ENCODE peak calls at places on chromosomes 3 and 15, in seven cellular contexts. F, L, Q, O, P, K and A are unnamed samples.

GRCh38 chr3:25468866-25469319 is 40.8 kb downstream of the RARB start:
- DNase-seq in F (no peak), P (no peak), K (no peak), Q (no peak), L (no peak), O (no peak), A (no peak)

GRCh38 chr3:61828158-61828874 is 266.9 kb downstream of the PTPRG start:
- DNase-seq in F (no peak), K (no peak), O (no peak), P (no peak), L (no peak), Q (no peak), A (no peak)

GRCh38 chr3:80750637-80751036 is 982.8 kb upstream of the ROBO1 start:
- DNase-seq in K (no peak), F (no peak), P (no peak), Q (no peak), L (no peak), O (no peak), A (no peak)

GRCh38 chr3:8492744-8493511 is 8.7 kb upstream of the LMCD1 start:
- DNase-seq in F (no peak), Q (no peak), K (no peak), P (no peak), O (no peak), L (no peak), A (no peak)

GRCh38 chr15:31304736-31305365 is 21.8 kb upstream of the KLF13 start:
- DNase-seq in Q (peak; percentile 3), K (no peak), O (no peak), L (peak; percentile 13), P (peak; percentile 26), F (no peak), A (peak; percentile 42)

GRCh38 chr3:5278666-5279065 is 91.2 kb downstream of the EDEM1 start:
- DNase-seq in F (no peak), Q (no peak), P (no peak), K (no peak), L (no peak), O (no peak), A (no peak)

GRCh38 chr3:52829906-52830463 is 487 bp downstream of the ITIH4 start:
- DNase-seq in O (no peak), K (no peak), L (no peak), Q (no peak), P (no peak), F (peak; percentile 77), A (no peak)

GRCh38 chr3:69433016-69433937 is 47.4 kb upstream of the FRMD4B start:
- DNase-seq in Q (no peak), K (no peak), O (no peak), F (no peak), P (no peak), L (no peak), A (peak; percentile 18)

GRCh38 chr3:38634133-38634532 is 15.4 kb downstream of the SCN5A start:
- DNase-seq in F (no peak), O (peak; percentile 52), L (peak; percentile 17), K (no peak), P (no peak), Q (no peak), A (no peak)